ENCODE peak calls at places on chromosomes 11 and 22, in six cellular contexts. U is AG20443; P is CD4-positive, alpha-beta T cell; M is stimulated activated CD8-positive, alpha-beta memory T cell treated with anti-CD3 and anti-CD28 coated beads, Interleukin-15, amount 100 ng/mL, for 4 hours; N is fibroblast of mammary gland; E is stomach. Y is an unnamed sample.
A peak's percentile ranks its signal among the peaks of the same experiment; 100 is the strongest.

GRCh38 chr11:2916114-2916891 is 12.9 kb downstream of the PHLDA2 start:
- DNase-seq in U (no peak), P (no peak), E (no peak), N (no peak), M (no peak), Y (no peak)

GRCh38 chr11:72036687-72037086 is 38.0 kb downstream of the IL18BP start:
- DNase-seq in N (no peak), U (no peak), P (no peak), E (no peak), M (no peak), Y (no peak)

GRCh38 chr11:103661991-103662390 is 374.4 kb upstream of the DDI1 start:
- DNase-seq in E (no peak), M (no peak), P (no peak), U (no peak), N (no peak), Y (no peak)

GRCh38 chr11:16012125-16012751 is 344.1 kb downstream of the SOX6 start:
- DNase-seq in M (no peak), E (no peak), N (no peak), U (no peak), P (no peak), Y (no peak)

GRCh38 chr11:14969922-14970323 is 2.2 kb downstream of the CALCA start:
- DNase-seq in M (no peak), U (no peak), E (peak; percentile 37), N (peak; percentile 23), P (no peak), Y (no peak)

GRCh38 chr22:46568102-46568809 is 30.8 kb upstream of the CELSR1 start:
- DNase-seq in M (no peak), N (no peak), U (no peak), P (no peak), E (no peak), Y (no peak)

GRCh38 chr22:40251106-40251505 is 73.4 kb downstream of the TNRC6B start:
- DNase-seq in M (no peak), P (no peak), E (no peak), U (no peak), N (no peak), Y (no peak)

GRCh38 chr11:64125676-64126075 is 40.2 kb downstream of the MACROD1 start:
- DNase-seq in U (no peak), P (no peak), E (no peak), N (no peak), M (no peak), Y (no peak)

GRCh38 chr22:37898441-37899181 is 7.5 kb upstream of the MICALL1 start:
- DNase-seq in U (no peak), N (no peak), M (no peak), E (peak; percentile 60), P (no peak), Y (no peak)

GRCh38 chr11:26951849-26952515 is 41.9 kb upstream of the FIBIN start:
- DNase-seq in E (no peak), N (no peak), P (no peak), U (peak; percentile 37), M (no peak), Y (no peak)

GRCh38 chr11:34261820-34262219 is 96.0 kb downstream of the ABTB2 start:
- DNase-seq in P (no peak), N (no peak), U (no peak), M (no peak), E (no peak), Y (no peak)

GRCh38 chr11:72012897-72013721 is 14.4 kb downstream of the IL18BP start:
- DNase-seq in M (no peak), N (peak; percentile 89), P (no peak), U (peak; percentile 97), E (peak; percentile 85), Y (no peak)

GRCh38 chr22:45493286-45493771 is 9.4 kb upstream of the FBLN1 start:
- DNase-seq in U (peak; percentile 56), P (no peak), N (peak; percentile 64), E (no peak), M (no peak), Y (no peak)

GRCh38 chr11:122851366-122852011 is 13.2 kb downstream of the CRTAM start:
- DNase-seq in U (no peak), M (no peak), N (no peak), E (no peak), P (peak; percentile 26), Y (no peak)

GRCh38 chr11:529740-530411 is 5.5 kb downstream of the HRAS start:
- DNase-seq in N (no peak), M (no peak), E (no peak), U (no peak), P (no peak), Y (no peak)

GRCh38 chr11:7353100-7353499 is 101.4 kb downstream of the SYT9 start:
- DNase-seq in E (no peak), M (no peak), N (peak; percentile 24), P (no peak), U (peak; percentile 56), Y (no peak)

GRCh38 chr11:2582958-2583604 is 116.7 kb downstream of the KCNQ1OT1 start:
- DNase-seq in P (peak; percentile 3), M (no peak), E (peak; percentile 24), U (peak; percentile 8), N (no peak), Y (no peak)

GRCh38 chr11:41497974-41498373 is 38.5 kb upstream of the LRRC4C start:
- DNase-seq in U (no peak), M (no peak), N (no peak), P (no peak), E (no peak), Y (no peak)

GRCh38 chr11:105236631-105237030 is 97.1 kb upstream of the CARD18 start:
- DNase-seq in E (no peak), M (no peak), N (peak; percentile 47), U (no peak), P (no peak), Y (no peak)

GRCh38 chr22:43555561-43556515 is 144.0 kb downstream of the MPPED1 start:
- DNase-seq in M (no peak), E (no peak), U (no peak), N (no peak), P (no peak), Y (no peak)

GRCh38 chr22:36184433-36185035 is 17.1 kb downstream of the APOL4 start:
- DNase-seq in N (peak; percentile 56), U (peak; percentile 72), M (no peak), P (no peak), E (no peak), Y (no peak)

GRCh38 chr11:8040921-8041285 is 40.1 kb upstream of the TUB start:
- DNase-seq in N (no peak), P (no peak), U (no peak), M (no peak), E (no peak), Y (no peak)

GRCh38 chr11:11677672-11678356 is 56.0 kb upstream of the GALNT18 start:
- DNase-seq in P (no peak), U (no peak), E (no peak), M (no peak), N (no peak), Y (no peak)

Y was measured in NCI-H1092.